ENCODE peak calls at places on chromosome 7, in eight cellular contexts. One of them, this sample, is unnamed.

GRCh38 chr7:122433765-122434164 is 129.2 kb upstream of the FEZF1 start:
- DNase-seq in IMR-90: no peak
- DNase-seq in mesothelial cell of epicardium: no peak
- DNase-seq in body of pancreas: no peak
- DNase-seq in NB4: no peak
- DNase-seq in SJCRH30: no peak
- DNase-seq in fibroblast of pulmonary artery: no peak
- DNase-seq in PC-3: no peak
- DNase-seq in this sample: no peak

GRCh38 chr7:81883801-81884393 is 114.0 kb upstream of the HGF start:
- DNase-seq in NB4: no peak
- DNase-seq in PC-3: no peak
- DNase-seq in body of pancreas: no peak
- DNase-seq in IMR-90: no peak
- DNase-seq in fibroblast of pulmonary artery: no peak
- DNase-seq in mesothelial cell of epicardium: no peak
- DNase-seq in SJCRH30: no peak
- DNase-seq in this sample: no peak

GRCh38 chr7:131008840-131009651 is 275.0 kb upstream of the KLF14 start:
- DNase-seq in NB4: no peak
- DNase-seq in body of pancreas: no peak
- DNase-seq in SJCRH30: no peak
- DNase-seq in IMR-90: peak; percentile 75
- DNase-seq in fibroblast of pulmonary artery: no peak
- DNase-seq in PC-3: peak; percentile 61
- DNase-seq in mesothelial cell of epicardium: no peak
- DNase-seq in this sample: no peak

GRCh38 chr7:20331912-20332317 is 1.2 kb downstream of the ITGB8 start:
- DNase-seq in PC-3: peak; percentile 19
- DNase-seq in fibroblast of pulmonary artery: no peak
- DNase-seq in IMR-90: no peak
- DNase-seq in mesothelial cell of epicardium: no peak
- DNase-seq in body of pancreas: no peak
- DNase-seq in NB4: no peak
- DNase-seq in SJCRH30: no peak
- DNase-seq in this sample: no peak

GRCh38 chr7:47291461-47292051 is 290.4 kb downstream of the TNS3 start:
- DNase-seq in SJCRH30: peak; percentile 42
- DNase-seq in fibroblast of pulmonary artery: peak; percentile 84
- DNase-seq in IMR-90: peak; percentile 96
- DNase-seq in PC-3: peak; percentile 92
- DNase-seq in NB4: peak; percentile 96
- DNase-seq in mesothelial cell of epicardium: no peak
- DNase-seq in body of pancreas: no peak
- DNase-seq in this sample: no peak

GRCh38 chr7:30598121-30598876 is 3.6 kb downstream of the GARS1 start:
- DNase-seq in body of pancreas: no peak
- DNase-seq in SJCRH30: no peak
- DNase-seq in IMR-90: peak; percentile 16
- DNase-seq in NB4: no peak
- DNase-seq in mesothelial cell of epicardium: no peak
- DNase-seq in PC-3: peak; percentile 15
- DNase-seq in fibroblast of pulmonary artery: peak; percentile 38
- DNase-seq in this sample: no peak

GRCh38 chr7:38878694-38879457 is 30.1 kb downstream of the VPS41 start:
- DNase-seq in fibroblast of pulmonary artery: no peak
- DNase-seq in body of pancreas: no peak
- DNase-seq in SJCRH30: no peak
- DNase-seq in IMR-90: no peak
- DNase-seq in PC-3: no peak
- DNase-seq in mesothelial cell of epicardium: no peak
- DNase-seq in NB4: peak; percentile 13
- DNase-seq in this sample: no peak

GRCh38 chr7:130463553-130464434 is 23.0 kb upstream of the CEP41 start:
- DNase-seq in IMR-90: no peak
- DNase-seq in fibroblast of pulmonary artery: no peak
- DNase-seq in mesothelial cell of epicardium: no peak
- DNase-seq in PC-3: peak; percentile 23
- DNase-seq in body of pancreas: peak; percentile 41
- DNase-seq in NB4: no peak
- DNase-seq in SJCRH30: no peak
- DNase-seq in this sample: no peak

GRCh38 chr7:5689118-5689517 is 92.3 kb downstream of the RNF216 start:
- DNase-seq in SJCRH30: no peak
- DNase-seq in IMR-90: peak; percentile 69
- DNase-seq in fibroblast of pulmonary artery: peak; percentile 71
- DNase-seq in body of pancreas: no peak
- DNase-seq in NB4: peak; percentile 40
- DNase-seq in PC-3: no peak
- DNase-seq in mesothelial cell of epicardium: no peak
- DNase-seq in this sample: no peak

GRCh38 chr7:93574269-93574645 is 267 bp downstream of the CALCR start:
- DNase-seq in fibroblast of pulmonary artery: no peak
- DNase-seq in PC-3: no peak
- DNase-seq in IMR-90: no peak
- DNase-seq in NB4: no peak
- DNase-seq in mesothelial cell of epicardium: no peak
- DNase-seq in SJCRH30: peak; percentile 28
- DNase-seq in body of pancreas: no peak
- DNase-seq in this sample: no peak

GRCh38 chr7:38178695-38179344 is 775 bp downstream of the STARD3NL start:
- DNase-seq in fibroblast of pulmonary artery: peak; percentile 58
- DNase-seq in mesothelial cell of epicardium: no peak
- DNase-seq in SJCRH30: no peak
- DNase-seq in body of pancreas: no peak
- DNase-seq in PC-3: no peak
- DNase-seq in NB4: no peak
- DNase-seq in IMR-90: peak; percentile 54
- DNase-seq in this sample: no peak

GRCh38 chr7:75842836-75843446 is 29.3 kb upstream of the CCL24 start:
- DNase-seq in IMR-90: peak; percentile 93
- DNase-seq in fibroblast of pulmonary artery: peak; percentile 98
- DNase-seq in mesothelial cell of epicardium: no peak
- DNase-seq in NB4: peak; percentile 96
- DNase-seq in PC-3: peak; percentile 84
- DNase-seq in SJCRH30: peak; percentile 32
- DNase-seq in body of pancreas: peak; percentile 61
- DNase-seq in this sample: peak; percentile 33

GRCh38 chr7:18638594-18639452 is 143.3 kb downstream of the HDAC9 start:
- DNase-seq in SJCRH30: no peak
- DNase-seq in fibroblast of pulmonary artery: peak; percentile 88
- DNase-seq in IMR-90: peak; percentile 64
- DNase-seq in body of pancreas: peak; percentile 36
- DNase-seq in PC-3: peak; percentile 10
- DNase-seq in NB4: peak; percentile 93
- DNase-seq in mesothelial cell of epicardium: no peak
- DNase-seq in this sample: no peak

GRCh38 chr7:36606442-36607205 is 117.7 kb downstream of the AOAH start:
- DNase-seq in NB4: no peak
- DNase-seq in PC-3: no peak
- DNase-seq in SJCRH30: no peak
- DNase-seq in IMR-90: no peak
- DNase-seq in body of pancreas: no peak
- DNase-seq in mesothelial cell of epicardium: no peak
- DNase-seq in fibroblast of pulmonary artery: no peak
- DNase-seq in this sample: no peak

GRCh38 chr7:98276241-98276761 is 5.2 kb upstream of the BRI3 start:
- DNase-seq in IMR-90: peak; percentile 67
- DNase-seq in body of pancreas: peak; percentile 84
- DNase-seq in PC-3: peak; percentile 65
- DNase-seq in NB4: no peak
- DNase-seq in mesothelial cell of epicardium: no peak
- DNase-seq in SJCRH30: no peak
- DNase-seq in fibroblast of pulmonary artery: peak; percentile 70
- DNase-seq in this sample: peak; percentile 64

GRCh38 chr7:105678811-105679495 is 97.7 kb upstream of the EFCAB10 start:
- DNase-seq in IMR-90: peak; percentile 50
- DNase-seq in PC-3: peak; percentile 72
- DNase-seq in mesothelial cell of epicardium: no peak
- DNase-seq in body of pancreas: peak; percentile 86
- DNase-seq in fibroblast of pulmonary artery: peak; percentile 65
- DNase-seq in NB4: peak; percentile 90
- DNase-seq in SJCRH30: no peak
- DNase-seq in this sample: no peak

GRCh38 chr7:54932818-54933543 is 85.8 kb upstream of the EGFR start:
- DNase-seq in mesothelial cell of epicardium: peak; percentile 61
- DNase-seq in SJCRH30: peak; percentile 93
- DNase-seq in PC-3: peak; percentile 73
- DNase-seq in body of pancreas: peak; percentile 82
- DNase-seq in fibroblast of pulmonary artery: peak; percentile 65
- DNase-seq in NB4: no peak
- DNase-seq in IMR-90: peak; percentile 66
- DNase-seq in this sample: peak; percentile 17

GRCh38 chr7:128121731-128122576 is 90.7 kb upstream of the LRRC4 start:
- DNase-seq in IMR-90: no peak
- DNase-seq in NB4: peak; percentile 99
- DNase-seq in SJCRH30: peak; percentile 71
- DNase-seq in PC-3: no peak
- DNase-seq in mesothelial cell of epicardium: no peak
- DNase-seq in body of pancreas: no peak
- DNase-seq in fibroblast of pulmonary artery: peak; percentile 43
- DNase-seq in this sample: no peak

GRCh38 chr7:137343483-137343841 is at the start of gene PTN:
- DNase-seq in body of pancreas: peak; percentile 5
- DNase-seq in fibroblast of pulmonary artery: peak; percentile 39
- DNase-seq in PC-3: peak; percentile 41
- DNase-seq in mesothelial cell of epicardium: peak; percentile 31
- DNase-seq in NB4: no peak
- DNase-seq in IMR-90: peak; percentile 79
- DNase-seq in SJCRH30: no peak
- DNase-seq in this sample: no peak

GRCh38 chr7:105496501-105496900 is 25.6 kb downstream of the PUS7 start:
- DNase-seq in body of pancreas: no peak
- DNase-seq in IMR-90: peak; percentile 71
- DNase-seq in PC-3: peak; percentile 40
- DNase-seq in fibroblast of pulmonary artery: peak; percentile 67
- DNase-seq in SJCRH30: no peak
- DNase-seq in NB4: no peak
- DNase-seq in mesothelial cell of epicardium: no peak
- DNase-seq in this sample: no peak

GRCh38 chr7:29588900-29589696 is 25.5 kb downstream of the PRR15 start:
- DNase-seq in mesothelial cell of epicardium: no peak
- DNase-seq in NB4: peak; percentile 64
- DNase-seq in IMR-90: peak; percentile 22
- DNase-seq in fibroblast of pulmonary artery: peak; percentile 60
- DNase-seq in PC-3: peak; percentile 65
- DNase-seq in body of pancreas: peak; percentile 54
- DNase-seq in SJCRH30: peak; percentile 36
- DNase-seq in this sample: peak; percentile 43

GRCh38 chr7:66050990-66051424 is 24.6 kb upstream of the ASL start:
- DNase-seq in fibroblast of pulmonary artery: peak; percentile 98
- DNase-seq in SJCRH30: peak; percentile 51
- DNase-seq in body of pancreas: peak; percentile 77
- DNase-seq in NB4: no peak
- DNase-seq in mesothelial cell of epicardium: no peak
- DNase-seq in PC-3: peak; percentile 75
- DNase-seq in IMR-90: peak; percentile 94
- DNase-seq in this sample: peak; percentile 82

GRCh38 chr7:148290451-148291005 is 300.0 kb upstream of the C7orf33 start:
- DNase-seq in PC-3: no peak
- DNase-seq in fibroblast of pulmonary artery: no peak
- DNase-seq in SJCRH30: no peak
- DNase-seq in mesothelial cell of epicardium: no peak
- DNase-seq in NB4: no peak
- DNase-seq in body of pancreas: no peak
- DNase-seq in IMR-90: no peak
- DNase-seq in this sample: no peak

GRCh38 chr7:97337849-97338248 is 220.4 kb downstream of the SDHAF3 start:
- DNase-seq in IMR-90: no peak
- DNase-seq in body of pancreas: no peak
- DNase-seq in NB4: no peak
- DNase-seq in SJCRH30: no peak
- DNase-seq in mesothelial cell of epicardium: no peak
- DNase-seq in PC-3: no peak
- DNase-seq in fibroblast of pulmonary artery: no peak
- DNase-seq in this sample: no peak

GRCh38 chr7:815284-816216 is 16.7 kb upstream of the SUN1 start:
- DNase-seq in IMR-90: no peak
- DNase-seq in PC-3: peak; percentile 27
- DNase-seq in NB4: peak; percentile 50
- DNase-seq in fibroblast of pulmonary artery: no peak
- DNase-seq in SJCRH30: no peak
- DNase-seq in mesothelial cell of epicardium: peak; percentile 66
- DNase-seq in body of pancreas: peak; percentile 36
- DNase-seq in this sample: no peak

GRCh38 chr7:44072364-44073231 is 7.2 kb upstream of the PGAM2 start:
- DNase-seq in SJCRH30: peak; percentile 93
- DNase-seq in PC-3: peak; percentile 98
- DNase-seq in NB4: peak; percentile 83
- DNase-seq in fibroblast of pulmonary artery: peak; percentile 86
- DNase-seq in mesothelial cell of epicardium: peak; percentile 53
- DNase-seq in body of pancreas: peak; percentile 65
- DNase-seq in IMR-90: peak; percentile 84
- DNase-seq in this sample: peak; percentile 76

GRCh38 chr7:132276252-132276651 is 300.0 kb downstream of the PLXNA4 start:
- DNase-seq in PC-3: no peak
- DNase-seq in mesothelial cell of epicardium: no peak
- DNase-seq in body of pancreas: no peak
- DNase-seq in fibroblast of pulmonary artery: no peak
- DNase-seq in SJCRH30: no peak
- DNase-seq in IMR-90: no peak
- DNase-seq in NB4: no peak
- DNase-seq in this sample: no peak

GRCh38 chr7:73827568-73828106 is 3.2 kb upstream of the CLDN4 start:
- DNase-seq in IMR-90: no peak
- DNase-seq in body of pancreas: peak; percentile 96
- DNase-seq in NB4: no peak
- DNase-seq in fibroblast of pulmonary artery: no peak
- DNase-seq in SJCRH30: peak; percentile 46
- DNase-seq in mesothelial cell of epicardium: no peak
- DNase-seq in PC-3: peak; percentile 84
- DNase-seq in this sample: no peak